ENCODE peak calls at places on chromosome 11, in eight cellular contexts. B is cardiac muscle cell, W is progenitor cell of endocrine pancreas, O is ovary, Z is A549, Q is retinal pigment epithelial cell, A is choroid plexus epithelial cell, N is fibroblast of pulmonary artery. H is an unnamed sample.

GRCh38 chr11:124900464-124900863 is 2.8 kb upstream of the ROBO4 start:
- DNase-seq in N (peak; percentile 85), Z (peak; percentile 49), Q (no peak), W (no peak), A (peak; percentile 83), B (peak; percentile 78), O (peak; percentile 75), H (no peak)

GRCh38 chr11:44564653-44565007 is 833 bp upstream of the CD82 start:
- DNase-seq in O (peak; percentile 86), A (peak; percentile 75), Q (peak; percentile 78), Z (no peak), N (peak; percentile 84), W (no peak), B (peak; percentile 90), H (peak; percentile 50)

GRCh38 chr11:103682318-103683184 is 353.9 kb upstream of the DDI1 start:
- DNase-seq in O (peak; percentile 76), B (peak; percentile 95), W (peak; percentile 49), Q (peak; percentile 70), Z (peak; percentile 82), N (peak; percentile 91), A (peak; percentile 91), H (peak; percentile 31)

GRCh38 chr11:3178349-3178748 is 13.2 kb upstream of the OSBPL5 start:
- DNase-seq in O (no peak), A (peak; percentile 41), Q (no peak), N (peak; percentile 41), B (peak; percentile 70), Z (no peak), W (no peak), H (no peak)

GRCh38 chr11:35617687-35618496 is at the start of gene FJX1:
- DNase-seq in Z (peak; percentile 83), W (peak; percentile 48), Q (peak; percentile 62), O (peak; percentile 73), N (peak; percentile 93), A (peak; percentile 82), B (peak; percentile 92), H (no peak)

GRCh38 chr11:33269822-33270221 is 12.6 kb downstream of the HIPK3 start:
- DNase-seq in W (no peak), O (no peak), Q (no peak), B (no peak), N (no peak), A (no peak), Z (no peak), H (no peak)

GRCh38 chr11:96112192-96113099 is 188.5 kb upstream of the MTMR2 start:
- DNase-seq in A (peak; percentile 65), B (peak; percentile 46), Q (no peak), N (peak; percentile 42), W (no peak), O (no peak), Z (no peak), H (no peak)

GRCh38 chr11:126963603-126964353 is 36.8 kb downstream of the KIRREL3 start:
- DNase-seq in Q (no peak), A (no peak), Z (peak; percentile 88), N (no peak), W (no peak), B (no peak), O (no peak), H (peak; percentile 91)

GRCh38 chr11:16082532-16083055 is 273.8 kb downstream of the SOX6 start:
- DNase-seq in Q (peak; percentile 25), B (no peak), Z (no peak), A (no peak), N (no peak), O (no peak), W (no peak), H (no peak)

GRCh38 chr11:76629133-76629852 is 41.3 kb downstream of the LRRC32 start:
- DNase-seq in W (no peak), N (peak; percentile 97), O (peak; percentile 37), Z (no peak), A (peak; percentile 88), B (peak; percentile 94), Q (no peak), H (no peak)

GRCh38 chr11:2097356-2097997 is 41.7 kb downstream of the IGF2 start:
- DNase-seq in N (peak; percentile 81), Q (no peak), Z (no peak), B (peak; percentile 94), W (peak; percentile 35), O (peak; percentile 88), A (peak; percentile 97), H (no peak)

GRCh38 chr11:121112498-121113455 is 11.7 kb downstream of the TECTA start:
- DNase-seq in W (peak; percentile 32), O (peak; percentile 75), A (peak; percentile 81), Z (peak; percentile 53), B (peak; percentile 85), Q (peak; percentile 15), N (peak; percentile 76), H (no peak)

GRCh38 chr11:132576706-132577105 is 955.6 kb downstream of the OPCML start:
- DNase-seq in B (peak; percentile 95), N (peak; percentile 90), Z (peak; percentile 11), O (no peak), W (no peak), Q (peak; percentile 79), A (peak; percentile 92), H (peak; percentile 31)

GRCh38 chr11:46697303-46697702 is 3.1 kb downstream of the ARHGAP1 start:
- DNase-seq in Q (no peak), B (peak; percentile 68), N (peak; percentile 38), A (peak; percentile 39), W (no peak), Z (no peak), O (no peak), H (no peak)

GRCh38 chr11:108947654-108948570 is 283.0 kb downstream of the DDX10 start:
- DNase-seq in O (no peak), Q (no peak), B (peak; percentile 53), A (peak; percentile 59), N (peak; percentile 62), W (no peak), Z (peak; percentile 47), H (no peak)

GRCh38 chr11:65132988-65133700 is 1.2 kb downstream of the SYVN1 start:
- DNase-seq in N (no peak), Q (no peak), A (peak; percentile 35), Z (peak; percentile 42), O (peak; percentile 40), B (peak; percentile 17), W (no peak), H (no peak)

GRCh38 chr11:128530119-128531091 is 57.0 kb downstream of the ETS1 start:
- DNase-seq in O (peak; percentile 80), Q (no peak), B (peak; percentile 98), A (peak; percentile 96), W (no peak), N (peak; percentile 98), Z (no peak), H (no peak)

GRCh38 chr11:72395993-72396392 is 38.3 kb downstream of the CLPB start:
- DNase-seq in B (no peak), W (no peak), Q (no peak), O (no peak), N (no peak), A (no peak), Z (no peak), H (no peak)

DNA sequence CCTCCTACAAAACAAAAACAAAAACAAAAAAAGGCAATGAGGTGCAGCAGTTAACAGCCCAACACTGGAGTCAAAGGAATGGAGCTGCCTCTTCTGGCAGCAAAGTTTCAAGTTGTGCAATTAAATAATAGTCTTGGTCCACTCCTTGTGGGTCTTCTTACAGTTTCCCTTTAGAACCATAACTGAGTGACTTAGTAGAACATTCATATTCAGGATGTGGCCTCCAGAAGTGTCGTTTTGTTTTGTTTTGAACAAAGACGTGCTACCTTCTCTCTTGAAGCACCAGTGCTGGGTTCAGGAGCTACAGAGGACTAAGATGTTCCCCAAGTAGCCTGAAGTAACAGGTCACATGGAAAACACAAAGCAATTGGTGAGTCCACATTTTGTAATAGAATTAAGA is 2.0 kb upstream of the JAML start:
- DNase-seq in A (no peak), W (no peak), O (no peak), B (no peak), N (no peak), Q (no peak), Z (no peak), H (no peak)
- TF ChIP-seq CTCF in A (no peak), W (no peak), O (no peak), B (no peak), N (no peak), Q (no peak), Z (no peak), H (no peak)

GRCh38 chr11:30016588-30017363 is at the start of gene KCNA4:
- DNase-seq in B (peak; percentile 53), Q (no peak), A (peak; percentile 2), O (no peak), Z (peak; percentile 2), W (peak; percentile 34), N (peak; percentile 36), H (no peak)
- TF ChIP-seq CTCF in B (no peak), Q (peak; percentile 22), A (no peak), O (no peak), Z (no peak), W (peak; percentile 59), N (no peak), H (no peak)

GRCh38 chr11:111064118-111064517 is 181.4 kb upstream of the POU2AF2 start:
- DNase-seq in Q (no peak), N (peak; percentile 29), A (peak; percentile 84), B (peak; percentile 60), W (no peak), O (no peak), Z (no peak), H (no peak)

GRCh38 chr11:111059726-111060125 is 185.8 kb upstream of the POU2AF2 start:
- DNase-seq in Q (no peak), W (no peak), B (no peak), O (no peak), N (no peak), Z (no peak), A (peak; percentile 17), H (no peak)

GRCh38 chr11:111066861-111067260 is 178.7 kb upstream of the POU2AF2 start:
- DNase-seq in A (no peak), N (no peak), Q (no peak), B (no peak), Z (no peak), O (no peak), W (no peak), H (no peak)

GRCh38 chr11:111067994-111068393 is 177.5 kb upstream of the POU2AF2 start:
- DNase-seq in W (no peak), Z (no peak), B (no peak), N (no peak), Q (no peak), A (no peak), O (no peak), H (no peak)

GRCh38 chr11:111063711-111064110 is 181.8 kb upstream of the POU2AF2 start:
- DNase-seq in Z (no peak), B (peak; percentile 21), O (no peak), A (peak; percentile 28), W (no peak), Q (peak; percentile 88), N (no peak), H (no peak)
- TF ChIP-seq CTCF in Z (no peak), B (no peak), O (no peak), A (no peak), W (no peak), Q (no peak), N (no peak), H (no peak)

DNA sequence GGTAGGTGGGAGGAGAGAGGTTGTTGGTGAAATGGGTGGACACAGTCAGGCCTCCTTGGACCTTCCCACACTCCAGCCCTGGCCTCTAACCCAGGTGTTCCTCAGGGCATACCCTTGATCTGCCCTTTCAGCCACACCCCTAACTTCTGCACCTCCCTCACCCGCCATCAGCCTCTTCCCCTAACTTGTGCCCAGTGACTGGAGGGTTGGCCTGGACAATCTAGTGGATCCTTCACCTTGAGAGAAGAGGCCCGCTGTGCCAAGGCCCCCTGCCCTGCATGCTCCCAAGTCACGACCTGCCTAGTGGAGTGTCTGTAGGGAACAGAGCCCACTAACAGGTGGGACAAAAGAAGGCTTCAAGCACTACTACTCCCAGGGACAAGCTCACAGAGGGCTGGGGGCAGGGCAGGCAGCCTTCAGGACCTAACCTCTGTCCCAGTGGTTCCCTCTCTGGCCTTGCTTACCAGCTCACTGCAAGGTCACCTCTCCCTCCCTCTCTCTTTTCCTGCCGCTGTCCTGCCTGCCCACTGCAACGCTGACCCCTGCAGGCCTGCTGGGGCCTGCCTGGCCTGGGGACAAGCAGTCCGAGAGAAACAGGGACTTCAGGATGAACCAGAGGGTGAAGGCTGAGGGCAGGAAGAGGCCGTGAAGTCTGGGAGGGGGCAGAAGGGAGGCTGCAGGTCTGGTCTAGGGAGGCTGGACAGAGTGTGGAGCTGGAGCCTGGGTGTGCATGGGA is 3.3 kb downstream of the SYT7 start:
- DNase-seq in O (no peak), A (no peak), Q (no peak), Z (peak; percentile 33), N (no peak), W (peak; percentile 26), B (no peak), H (no peak)
- TF ChIP-seq CTCF in O (no peak), A (peak; percentile 28), Q (peak; percentile 53), Z (peak; percentile 20), N (peak; percentile 19), W (peak; percentile 61), B (peak; percentile 26), H (peak; percentile 50)